ENCODE peak calls at places on chromosomes 1 and 21, in seven cellular contexts. O, N, R, E, X, S and Z are unnamed samples.

GRCh38 chr1:232965912-232966217 is 15.5 kb downstream of the NTPCR start:
- DNase-seq in O (no peak), N (no peak), X (no peak), R (no peak), S (no peak), E (no peak), Z (no peak)

GRCh38 chr1:158087320-158087927 is 93.3 kb upstream of the CD1D start:
- DNase-seq in S (peak), O (peak), N (peak), E (no peak), X (no peak), R (peak), Z (peak)

GRCh38 chr1:9078035-9078948 is 8.9 kb upstream of the SLC2A5 start:
- DNase-seq in S (no peak), R (peak), X (no peak), O (no peak), N (no peak), E (no peak), Z (no peak)

GRCh38 chr1:13583964-13584791 is 546 bp downstream of the PDPN start:
- DNase-seq in R (no peak), E (no peak), N (peak), O (peak), X (no peak), S (peak), Z (no peak)

GRCh38 chr21:41251961-41252642 is 64.5 kb upstream of the FAM3B start:
- DNase-seq in R (no peak), N (no peak), X (no peak), E (no peak), S (no peak), O (no peak), Z (no peak)

GRCh38 chr1:2457444-2457843 is 18.6 kb upstream of the PLCH2 start:
- DNase-seq in E (no peak), R (no peak), S (no peak), N (no peak), X (no peak), O (no peak), Z (no peak)

GRCh38 chr1:201795066-201795465 is 33.9 kb upstream of the IPO9 start:
- DNase-seq in S (no peak), R (peak), X (no peak), E (no peak), O (peak), N (no peak), Z (peak)

GRCh38 chr1:52996653-52997052 is 65.4 kb upstream of the PODN start:
- DNase-seq in O (no peak), X (no peak), E (no peak), S (no peak), R (no peak), N (no peak), Z (no peak)

GRCh38 chr1:161739865-161740566 is 9.6 kb upstream of the DUSP12 start:
- DNase-seq in N (no peak), R (peak), O (no peak), S (no peak), X (no peak), E (no peak), Z (no peak)

GRCh38 chr1:213374369-213374768 is 323.3 kb downstream of the RPS6KC1 start:
- DNase-seq in N (peak), S (peak), R (peak), X (peak), E (peak), O (peak), Z (peak)

GRCh38 chr1:67307251-67308060 is at the start of gene IL12RB2:
- DNase-seq in O (peak), N (peak), X (no peak), E (peak), R (no peak), S (peak), Z (peak)

GRCh38 chr1:3357526-3358297 is 96.8 kb upstream of the ARHGEF16 start:
- DNase-seq in S (no peak), X (no peak), O (no peak), N (no peak), R (no peak), E (no peak), Z (no peak)